ENCODE peak calls at places on chromosomes 4 and X, in ten cellular contexts. One of them, this sample, is unnamed.

GRCh38 chr4:158079661-158080060 is 93.2 kb downstream of the GASK1B start:
- DNase-seq in SHP77 treated with DMSO at 0.1 percent for 48 hours: no peak
- DNase-seq in coronary artery: no peak
- DNase-seq in amygdala: no peak
- DNase-seq in cardiac fibroblast: no peak
- DNase-seq in NCI-H1105: no peak
- DNase-seq in nucleus accumbens: no peak
- DNase-seq in activated CD4-positive, alpha-beta T cell treated with anti-CD3 and anti-CD28 coated beads for 36 hours: no peak
- DNase-seq in activated CD8-positive, alpha-beta T cell treated with anti-CD3 and anti-CD28 coated beads for 36 hours: no peak
- DNase-seq in NCI-H1092: no peak
- DNase-seq in this sample: no peak

GRCh38 chr4:88162636-88163035 is 4.2 kb upstream of the ABCG2 start:
- DNase-seq in SHP77 treated with DMSO at 0.1 percent for 48 hours: no peak
- DNase-seq in coronary artery: no peak
- DNase-seq in amygdala: no peak
- DNase-seq in cardiac fibroblast: no peak
- DNase-seq in NCI-H1105: no peak
- DNase-seq in nucleus accumbens: no peak
- DNase-seq in activated CD4-positive, alpha-beta T cell treated with anti-CD3 and anti-CD28 coated beads for 36 hours: no peak
- DNase-seq in activated CD8-positive, alpha-beta T cell treated with anti-CD3 and anti-CD28 coated beads for 36 hours: no peak
- DNase-seq in NCI-H1092: no peak
- DNase-seq in this sample: no peak

GRCh38 chrX:107154787-107155620 is 36.4 kb upstream of the RBM41 start:
- DNase-seq in SHP77 treated with DMSO at 0.1 percent for 48 hours: no peak
- DNase-seq in coronary artery: no peak
- DNase-seq in amygdala: no peak
- DNase-seq in cardiac fibroblast: peak
- DNase-seq in NCI-H1105: no peak
- DNase-seq in nucleus accumbens: no peak
- DNase-seq in activated CD4-positive, alpha-beta T cell treated with anti-CD3 and anti-CD28 coated beads for 36 hours: peak
- DNase-seq in activated CD8-positive, alpha-beta T cell treated with anti-CD3 and anti-CD28 coated beads for 36 hours: peak
- DNase-seq in NCI-H1092: no peak
- DNase-seq in this sample: no peak

GRCh38 chr4:1939664-1940509 is 68.7 kb downstream of the NSD2 start:
- DNase-seq in SHP77 treated with DMSO at 0.1 percent for 48 hours: no peak
- DNase-seq in coronary artery: no peak
- DNase-seq in amygdala: no peak
- DNase-seq in cardiac fibroblast: peak
- DNase-seq in NCI-H1105: no peak
- DNase-seq in nucleus accumbens: no peak
- DNase-seq in activated CD4-positive, alpha-beta T cell treated with anti-CD3 and anti-CD28 coated beads for 36 hours: no peak
- DNase-seq in activated CD8-positive, alpha-beta T cell treated with anti-CD3 and anti-CD28 coated beads for 36 hours: no peak
- DNase-seq in NCI-H1092: no peak
- DNase-seq in this sample: no peak

GRCh38 chr4:77092832-77093800 is 17.3 kb upstream of the CCNI start:
- DNase-seq in SHP77 treated with DMSO at 0.1 percent for 48 hours: no peak
- DNase-seq in coronary artery: no peak
- DNase-seq in amygdala: no peak
- DNase-seq in cardiac fibroblast: peak
- DNase-seq in NCI-H1105: no peak
- DNase-seq in nucleus accumbens: no peak
- DNase-seq in activated CD4-positive, alpha-beta T cell treated with anti-CD3 and anti-CD28 coated beads for 36 hours: no peak
- DNase-seq in activated CD8-positive, alpha-beta T cell treated with anti-CD3 and anti-CD28 coated beads for 36 hours: no peak
- DNase-seq in NCI-H1092: no peak
- DNase-seq in this sample: no peak

GRCh38 chr4:138236035-138236434 is 6.1 kb downstream of the SLC7A11 start:
- DNase-seq in SHP77 treated with DMSO at 0.1 percent for 48 hours: no peak
- DNase-seq in coronary artery: no peak
- DNase-seq in amygdala: no peak
- DNase-seq in cardiac fibroblast: no peak
- DNase-seq in NCI-H1105: no peak
- DNase-seq in nucleus accumbens: no peak
- DNase-seq in activated CD4-positive, alpha-beta T cell treated with anti-CD3 and anti-CD28 coated beads for 36 hours: no peak
- DNase-seq in activated CD8-positive, alpha-beta T cell treated with anti-CD3 and anti-CD28 coated beads for 36 hours: no peak
- DNase-seq in NCI-H1092: no peak
- DNase-seq in this sample: no peak

GRCh38 chrX:125850693-125851092 is 315.4 kb downstream of the DCAF12L2 start:
- DNase-seq in SHP77 treated with DMSO at 0.1 percent for 48 hours: no peak
- DNase-seq in coronary artery: no peak
- DNase-seq in amygdala: no peak
- DNase-seq in cardiac fibroblast: no peak
- DNase-seq in NCI-H1105: no peak
- DNase-seq in nucleus accumbens: no peak
- DNase-seq in activated CD4-positive, alpha-beta T cell treated with anti-CD3 and anti-CD28 coated beads for 36 hours: no peak
- DNase-seq in activated CD8-positive, alpha-beta T cell treated with anti-CD3 and anti-CD28 coated beads for 36 hours: no peak
- DNase-seq in NCI-H1092: no peak
- DNase-seq in this sample: no peak

GRCh38 chr4:149234798-149235197 is 580.8 kb downstream of the IQCM start:
- DNase-seq in SHP77 treated with DMSO at 0.1 percent for 48 hours: no peak
- DNase-seq in coronary artery: no peak
- DNase-seq in amygdala: no peak
- DNase-seq in cardiac fibroblast: no peak
- DNase-seq in NCI-H1105: no peak
- DNase-seq in nucleus accumbens: no peak
- DNase-seq in activated CD4-positive, alpha-beta T cell treated with anti-CD3 and anti-CD28 coated beads for 36 hours: no peak
- DNase-seq in activated CD8-positive, alpha-beta T cell treated with anti-CD3 and anti-CD28 coated beads for 36 hours: no peak
- DNase-seq in NCI-H1092: no peak
- DNase-seq in this sample: no peak

GRCh38 chr4:6562931-6563901 is 11.8 kb upstream of the MAN2B2 start:
- DNase-seq in SHP77 treated with DMSO at 0.1 percent for 48 hours: no peak
- DNase-seq in coronary artery: no peak
- DNase-seq in amygdala: no peak
- DNase-seq in cardiac fibroblast: peak
- DNase-seq in NCI-H1105: no peak
- DNase-seq in nucleus accumbens: no peak
- DNase-seq in activated CD4-positive, alpha-beta T cell treated with anti-CD3 and anti-CD28 coated beads for 36 hours: peak
- DNase-seq in activated CD8-positive, alpha-beta T cell treated with anti-CD3 and anti-CD28 coated beads for 36 hours: no peak
- DNase-seq in NCI-H1092: no peak
- DNase-seq in this sample: no peak

GRCh38 chr4:118398226-118399090 is 45.7 kb upstream of the PRSS12 start:
- DNase-seq in SHP77 treated with DMSO at 0.1 percent for 48 hours: no peak
- DNase-seq in coronary artery: no peak
- DNase-seq in amygdala: no peak
- DNase-seq in cardiac fibroblast: no peak
- DNase-seq in NCI-H1105: no peak
- DNase-seq in nucleus accumbens: no peak
- DNase-seq in activated CD4-positive, alpha-beta T cell treated with anti-CD3 and anti-CD28 coated beads for 36 hours: peak
- DNase-seq in activated CD8-positive, alpha-beta T cell treated with anti-CD3 and anti-CD28 coated beads for 36 hours: peak
- DNase-seq in NCI-H1092: no peak
- DNase-seq in this sample: no peak

GRCh38 chrX:109843963-109844751 is 111.1 kb upstream of the ACSL4 start:
- DNase-seq in SHP77 treated with DMSO at 0.1 percent for 48 hours: no peak
- DNase-seq in coronary artery: no peak
- DNase-seq in amygdala: no peak
- DNase-seq in cardiac fibroblast: no peak
- DNase-seq in NCI-H1105: no peak
- DNase-seq in nucleus accumbens: no peak
- DNase-seq in activated CD4-positive, alpha-beta T cell treated with anti-CD3 and anti-CD28 coated beads for 36 hours: peak
- DNase-seq in activated CD8-positive, alpha-beta T cell treated with anti-CD3 and anti-CD28 coated beads for 36 hours: peak
- DNase-seq in NCI-H1092: no peak
- DNase-seq in this sample: no peak

GRCh38 chr4:10083861-10084641 is 32.5 kb downstream of the WDR1 start:
- DNase-seq in SHP77 treated with DMSO at 0.1 percent for 48 hours: no peak
- DNase-seq in coronary artery: no peak
- DNase-seq in amygdala: no peak
- DNase-seq in cardiac fibroblast: no peak
- DNase-seq in NCI-H1105: no peak
- DNase-seq in nucleus accumbens: no peak
- DNase-seq in activated CD4-positive, alpha-beta T cell treated with anti-CD3 and anti-CD28 coated beads for 36 hours: no peak
- DNase-seq in activated CD8-positive, alpha-beta T cell treated with anti-CD3 and anti-CD28 coated beads for 36 hours: peak
- DNase-seq in NCI-H1092: no peak
- DNase-seq in this sample: no peak

GRCh38 chr4:163607292-163607691 is 112.8 kb downstream of the TMA16 start:
- DNase-seq in SHP77 treated with DMSO at 0.1 percent for 48 hours: no peak
- DNase-seq in coronary artery: no peak
- DNase-seq in amygdala: no peak
- DNase-seq in cardiac fibroblast: no peak
- DNase-seq in NCI-H1105: no peak
- DNase-seq in nucleus accumbens: no peak
- DNase-seq in activated CD4-positive, alpha-beta T cell treated with anti-CD3 and anti-CD28 coated beads for 36 hours: no peak
- DNase-seq in activated CD8-positive, alpha-beta T cell treated with anti-CD3 and anti-CD28 coated beads for 36 hours: no peak
- DNase-seq in NCI-H1092: no peak
- DNase-seq in this sample: no peak

GRCh38 chr4:174120446-174121142 is 162.9 kb downstream of the FBXO8 start:
- DNase-seq in SHP77 treated with DMSO at 0.1 percent for 48 hours: no peak
- DNase-seq in coronary artery: no peak
- DNase-seq in amygdala: peak
- DNase-seq in cardiac fibroblast: peak
- DNase-seq in NCI-H1105: peak
- DNase-seq in nucleus accumbens: no peak
- DNase-seq in activated CD4-positive, alpha-beta T cell treated with anti-CD3 and anti-CD28 coated beads for 36 hours: peak
- DNase-seq in activated CD8-positive, alpha-beta T cell treated with anti-CD3 and anti-CD28 coated beads for 36 hours: peak
- DNase-seq in NCI-H1092: peak
- DNase-seq in this sample: peak

GRCh38 chrX:7385131-7385530 is 237.2 kb upstream of the PUDP start:
- DNase-seq in SHP77 treated with DMSO at 0.1 percent for 48 hours: no peak
- DNase-seq in coronary artery: no peak
- DNase-seq in amygdala: no peak
- DNase-seq in cardiac fibroblast: no peak
- DNase-seq in NCI-H1105: no peak
- DNase-seq in nucleus accumbens: no peak
- DNase-seq in activated CD4-positive, alpha-beta T cell treated with anti-CD3 and anti-CD28 coated beads for 36 hours: no peak
- DNase-seq in activated CD8-positive, alpha-beta T cell treated with anti-CD3 and anti-CD28 coated beads for 36 hours: no peak
- DNase-seq in NCI-H1092: no peak
- DNase-seq in this sample: no peak

GRCh38 chr4:101790521-101791188 is at the start of gene BANK1:
- DNase-seq in SHP77 treated with DMSO at 0.1 percent for 48 hours: no peak
- DNase-seq in coronary artery: no peak
- DNase-seq in amygdala: no peak
- DNase-seq in cardiac fibroblast: peak
- DNase-seq in NCI-H1105: no peak
- DNase-seq in nucleus accumbens: no peak
- DNase-seq in activated CD4-positive, alpha-beta T cell treated with anti-CD3 and anti-CD28 coated beads for 36 hours: peak
- DNase-seq in activated CD8-positive, alpha-beta T cell treated with anti-CD3 and anti-CD28 coated beads for 36 hours: peak
- DNase-seq in NCI-H1092: peak
- DNase-seq in this sample: no peak

GRCh38 chrX:2614911-2615310 is 76.2 kb upstream of the CD99 start:
- DNase-seq in SHP77 treated with DMSO at 0.1 percent for 48 hours: no peak
- DNase-seq in coronary artery: no peak
- DNase-seq in amygdala: no peak
- DNase-seq in cardiac fibroblast: peak
- DNase-seq in NCI-H1105: no peak
- DNase-seq in nucleus accumbens: no peak
- DNase-seq in activated CD4-positive, alpha-beta T cell treated with anti-CD3 and anti-CD28 coated beads for 36 hours: no peak
- DNase-seq in activated CD8-positive, alpha-beta T cell treated with anti-CD3 and anti-CD28 coated beads for 36 hours: no peak
- DNase-seq in NCI-H1092: no peak
- DNase-seq in this sample: no peak

GRCh38 chr4:27082786-27083185 is 222.1 kb downstream of the STIM2 start:
- DNase-seq in SHP77 treated with DMSO at 0.1 percent for 48 hours: no peak
- DNase-seq in coronary artery: no peak
- DNase-seq in amygdala: no peak
- DNase-seq in cardiac fibroblast: no peak
- DNase-seq in NCI-H1105: no peak
- DNase-seq in nucleus accumbens: no peak
- DNase-seq in activated CD4-positive, alpha-beta T cell treated with anti-CD3 and anti-CD28 coated beads for 36 hours: no peak
- DNase-seq in activated CD8-positive, alpha-beta T cell treated with anti-CD3 and anti-CD28 coated beads for 36 hours: no peak
- DNase-seq in NCI-H1092: no peak
- DNase-seq in this sample: no peak

GRCh38 chr4:151418385-151418784 is 9.4 kb downstream of the FHIP1A start:
- DNase-seq in SHP77 treated with DMSO at 0.1 percent for 48 hours: no peak
- DNase-seq in coronary artery: no peak
- DNase-seq in amygdala: no peak
- DNase-seq in cardiac fibroblast: peak
- DNase-seq in NCI-H1105: no peak
- DNase-seq in nucleus accumbens: no peak
- DNase-seq in activated CD4-positive, alpha-beta T cell treated with anti-CD3 and anti-CD28 coated beads for 36 hours: no peak
- DNase-seq in activated CD8-positive, alpha-beta T cell treated with anti-CD3 and anti-CD28 coated beads for 36 hours: no peak
- DNase-seq in NCI-H1092: no peak
- DNase-seq in this sample: no peak

This sample was measured in NCI-H1694.